ENCODE peak calls at places on chromosomes 5 and 9, in ten cellular contexts. J is RWPE2, F is tibial artery, K is A673, D is ovary, Y is uterus, V is SJCRH30, L is IMR-90, U is neural progenitor cell, C is right atrium auricular region. P is an unnamed sample. For H3K4me1, the result is how much of the 10 kb centered on the place peaks cover.

GRCh38 chr5:138784590-138784989 is 31.4 kb downstream of the CTNNA1 start:
- DNase-seq in K (no peak), F (no peak), J (no peak), C (no peak), D (no peak), L (peak), V (no peak), U (no peak), Y (no peak), P (no peak)

GRCh38 chr5:103211858-103212500 is 46.6 kb upstream of the MACIR start:
- DNase-seq in D (no peak), C (no peak), V (no peak), L (no peak), F (no peak), Y (no peak), K (peak), U (no peak), J (no peak), P (no peak)

GRCh38 chr9:133421615-133422542 is at the start of gene ADAMTS13:
- DNase-seq in U (peak), L (peak), Y (no peak), C (no peak), K (no peak), F (no peak), D (no peak), V (no peak), J (no peak), P (no peak)

GRCh38 chr5:87388129-87388528 is 24.6 kb downstream of the CCNH start:
- DNase-seq in F (no peak), D (no peak), V (no peak), J (no peak), U (no peak), C (no peak), L (no peak), Y (no peak), K (no peak), P (no peak)

GRCh38 chr5:16593630-16594029 is 23.2 kb downstream of the RETREG1 start:
- DNase-seq in J (no peak), V (no peak), Y (no peak), D (no peak), K (no peak), F (no peak), L (no peak), C (no peak), U (no peak), P (no peak)

GRCh38 chr5:154753792-154754191 is 1.4 kb upstream of the LARP1 start:
- DNase-seq in D (peak), F (peak), V (peak), U (peak), J (no peak), Y (peak), C (peak), K (no peak), L (peak), P (peak)

GRCh38 chr5:94575196-94575595 is 43.2 kb downstream of the KIAA0825 start:
- DNase-seq in L (no peak), F (no peak), D (no peak), U (no peak), Y (no peak), V (no peak), K (no peak), C (no peak), J (no peak), P (no peak)

GRCh38 chr5:74885170-74885569 is 19.0 kb upstream of the FAM169A start:
- DNase-seq in C (no peak), J (no peak), F (no peak), K (no peak), L (no peak), U (no peak), V (no peak), D (no peak), Y (no peak), P (no peak)

GRCh38 chr9:70981312-70981711 is 140.1 kb downstream of the TRPM3 start:
- DNase-seq in J (no peak), Y (no peak), V (no peak), U (no peak), C (no peak), D (no peak), K (no peak), L (no peak), F (no peak), P (no peak)

GRCh38 chr5:7615566-7616061 is 219.7 kb downstream of the ADCY2 start:
- DNase-seq in Y (no peak), K (no peak), F (no peak), L (no peak), C (no peak), J (no peak), U (no peak), D (no peak), V (no peak), P (no peak)

GRCh38 chr5:71830626-71831539 is 111.8 kb downstream of the CARTPT start:
- DNase-seq in K (peak), F (peak), J (no peak), U (no peak), D (peak), L (peak), C (peak), V (peak), Y (peak), P (peak)

GRCh38 chr9:128191406-128192046 is at the start of gene CIZ1:
- DNase-seq in U (peak), J (no peak), C (peak), V (peak), L (peak), D (peak), K (peak), Y (peak), F (peak), P (peak)

GRCh38 chr9:122213589-122214413 is 15.0 kb downstream of the LHX6 start:
- DNase-seq in U (peak), J (peak), D (peak), Y (no peak), F (no peak), C (no peak), L (no peak), V (peak), K (peak), P (no peak)

GRCh38 chr9:38141751-38142150 is 72.7 kb upstream of the SHB start:
- DNase-seq in U (no peak), D (no peak), F (no peak), J (no peak), C (no peak), Y (no peak), L (peak), K (peak), V (no peak), P (no peak)

GRCh38 chr9:98191615-98192502 is 578 bp downstream of the CORO2A start:
- DNase-seq in J (no peak), K (peak), D (no peak), L (no peak), Y (no peak), U (peak), F (no peak), C (no peak), V (no peak), P (no peak)

GRCh38 chr5:17105744-17106450 is 111.5 kb upstream of the BASP1 start:
- DNase-seq in K (no peak), U (no peak), V (no peak), L (peak), C (no peak), Y (no peak), F (peak), J (no peak), D (no peak), P (peak)

GRCh38 chr5:6730407-6730806 is 17.2 kb downstream of the TENT4A start:
- DNase-seq in C (no peak), F (no peak), J (peak), Y (no peak), K (no peak), L (no peak), V (no peak), D (no peak), U (no peak), P (no peak)

GRCh38 chr9:129054163-129054851 is 17.9 kb downstream of the MIGA2 start:
- DNase-seq in J (no peak), U (no peak), Y (no peak), K (no peak), F (no peak), C (no peak), V (no peak), L (peak), D (no peak), P (no peak)

GRCh38 chr9:93952119-93952783 is 2.9 kb downstream of the BARX1 start:
- DNase-seq in J (no peak), V (no peak), U (peak), F (no peak), K (no peak), Y (no peak), L (no peak), C (no peak), D (no peak), P (no peak)

GRCh38 chr9:4303002-4303401 is 3.1 kb upstream of the GLIS3 start:
- DNase-seq in K (peak), J (no peak), V (no peak), Y (no peak), D (no peak), U (no peak), F (no peak), L (peak), C (no peak), P (no peak)

GRCh38 chr9:121888438-121888775 is 204.7 kb downstream of the TTLL11 start:
- DNase-seq in Y (no peak), K (peak), V (no peak), C (peak), U (no peak), F (peak), D (peak), J (no peak), L (peak), P (no peak)

GRCh38 chr9:16718952-16719351 is 151.5 kb downstream of the BNC2 start:
- DNase-seq in F (no peak), C (no peak), K (no peak), V (no peak), Y (no peak), D (no peak), L (peak), U (no peak), J (no peak), P (no peak)

GRCh38 chr9:87569008-87569908 is 71.6 kb downstream of the DAPK1 start:
- DNase-seq in Y (no peak), J (no peak), D (peak), K (peak), F (no peak), U (peak), C (no peak), V (no peak), L (no peak), P (no peak)

GRCh38 chr5:132381614-132382013 is 12.1 kb downstream of the SLC22A5 start:
- DNase-seq in Y (no peak), L (no peak), K (no peak), J (no peak), F (no peak), U (no peak), D (no peak), C (no peak), V (no peak), P (no peak)

GRCh38 chr5:71903826-71904225 is 184.8 kb downstream of the CARTPT start:
- DNase-seq in F (no peak), C (no peak), L (no peak), V (no peak), U (no peak), J (no peak), Y (no peak), K (no peak), D (no peak), P (no peak)

GRCh38 chr5:134873494-134873893 is 677 bp upstream of the TXNDC15 start:
- DNase-seq in V (no peak), J (no peak), D (no peak), U (peak), C (no peak), Y (no peak), F (no peak), L (no peak), K (peak), P (no peak)

GRCh38 chr9:86549434-86549833 is 195.2 kb upstream of the TUT7 start:
- DNase-seq in J (no peak), V (peak), L (peak), F (no peak), U (no peak), C (no peak), D (no peak), K (peak), Y (no peak), P (no peak)

GRCh38 chr5:150507283-150508020 is 479 bp upstream of the NDST1 start:
- DNase-seq in J (no peak), L (no peak), U (no peak), Y (no peak), D (no peak), F (no peak), K (no peak), C (no peak), V (no peak), P (no peak)

GRCh38 chr9:806285-807156 is 35.0 kb upstream of the DMRT1 start:
- DNase-seq in U (peak), D (no peak), Y (no peak), K (peak), F (no peak), C (no peak), L (peak), J (no peak), V (no peak), P (no peak)

GRCh38 chr9:12604154-12604825 is 88.9 kb upstream of the TYRP1 start:
- DNase-seq in J (no peak), L (no peak), Y (no peak), F (no peak), U (no peak), D (no peak), K (peak), V (peak), C (no peak), P (no peak)

GRCh38 chr5:132215329-132215728 is 12.3 kb downstream of the P4HA2 start:
- DNase-seq in J (peak), C (peak), V (peak), F (peak), D (peak), Y (peak), K (no peak), L (peak), U (no peak), P (peak)

GRCh38 chr5:168291281-168291960 is at the start of gene WWC1:
- DNase-seq in U (peak), D (no peak), K (peak), Y (no peak), V (no peak), F (no peak), J (peak), C (no peak), L (peak), P (no peak)

GRCh38 chr5:95959964-95960801 is 1.5 kb downstream of the ELL2 start:
- DNase-seq in Y (no peak), J (no peak), U (peak), V (no peak), C (no peak), F (peak), D (no peak), L (peak), K (peak), P (no peak)

GRCh38 chr9:19464764-19465570 is 56.2 kb downstream of the ACER2 start:
- DNase-seq in Y (peak), V (no peak), K (peak), L (peak), J (peak), U (peak), F (peak), D (peak), C (peak), P (peak)

GRCh38 chr5:61632064-61632463 is 300.0 kb downstream of the ZSWIM6 start:
- DNase-seq in F (no peak), L (no peak), C (no peak), D (no peak), K (no peak), U (no peak), V (no peak), J (no peak), Y (no peak), P (no peak)

GRCh38 chr9:132319421-132320110 is 35.2 kb downstream of the SETX start:
- DNase-seq in C (no peak), V (no peak), F (no peak), J (no peak), U (peak), L (no peak), Y (no peak), D (no peak), K (peak), P (no peak)

GRCh38 chr9:125749951-125750655 is 2.9 kb downstream of the PBX3 start:
- DNase-seq in C (no peak), F (no peak), D (no peak), V (no peak), U (no peak), L (peak), Y (no peak), K (no peak), J (no peak), P (no peak)

GRCh38 chr5:63961125-63961597 is 1.1 kb downstream of the HTR1A start:
- DNase-seq in Y (no peak), J (no peak), V (no peak), C (no peak), U (no peak), F (no peak), L (no peak), K (no peak), D (no peak), P (no peak)

GRCh38 chr9:136156216-136157120 is 37.8 kb upstream of the TMEM250 start:
- DNase-seq in V (no peak), F (no peak), U (no peak), D (no peak), K (no peak), Y (no peak), C (no peak), J (no peak), L (no peak), P (no peak)

GRCh38 chr9:89048611-89049010 is 57.3 kb downstream of the S1PR3 start:
- DNase-seq in F (no peak), L (no peak), V (no peak), D (no peak), Y (no peak), J (no peak), C (peak), U (peak), K (peak), P (no peak)

DNA sequence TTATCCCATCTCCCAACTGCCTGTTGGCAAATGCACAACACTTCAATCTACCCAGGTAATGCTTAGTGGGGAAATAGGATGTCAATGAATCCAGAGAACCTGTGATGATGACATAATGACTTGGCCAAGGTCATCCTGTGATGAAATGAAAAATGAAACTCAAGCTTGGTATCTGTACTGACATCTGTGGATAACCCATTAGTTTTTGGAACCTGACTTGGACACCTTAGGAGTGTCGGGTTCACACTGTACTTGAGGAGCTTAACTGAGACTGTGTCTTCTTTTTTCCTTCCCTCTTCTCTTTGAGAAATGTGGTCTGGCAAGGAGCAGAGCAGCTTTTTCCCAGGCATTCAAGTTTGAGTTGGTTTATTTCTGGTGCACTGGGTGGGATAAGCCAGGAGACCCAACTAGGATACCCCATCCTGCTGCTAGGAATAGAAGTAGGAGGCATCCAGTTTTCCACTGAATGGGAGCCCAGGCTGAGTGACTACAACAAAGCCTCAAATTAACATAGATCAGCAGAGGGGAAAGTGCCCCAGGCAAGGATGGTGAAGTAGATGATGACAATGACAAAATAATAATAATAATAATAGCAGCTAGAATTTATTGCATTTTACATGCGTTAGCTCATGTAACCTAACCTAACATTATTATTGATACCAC is 72.1 kb downstream of the ADRB2 start:
- DNase-seq in J (no peak), F (no peak), V (no peak), U (no peak), K (no peak), D (no peak), Y (no peak), L (no peak), C (no peak), P (no peak)
- H3K4me1 ChIP-seq in J (under half), F (under half), V (under half), U (under half), K (under half), D (under half), Y (under half), L (under half), C (under half), P (under half)

GRCh38 chr9:115204827-115205506 is 87.0 kb upstream of the TNC start:
- DNase-seq in F (no peak), V (no peak), K (no peak), U (no peak), C (no peak), L (peak), J (no peak), D (no peak), Y (no peak), P (no peak)
- H3K27ac ChIP-seq in F (no peak), V (no peak), K (no peak), U (no peak), C (no peak), L (peak), J (peak), D (no peak), Y (peak), P (no peak)

GRCh38 chr5:107403561-107403960 is 267.2 kb downstream of the EFNA5 start:
- DNase-seq in V (no peak), K (no peak), L (no peak), D (no peak), Y (no peak), J (no peak), F (no peak), C (no peak), U (no peak), P (no peak)

GRCh38 chr5:107408564-107408963 is 262.2 kb downstream of the EFNA5 start:
- DNase-seq in C (no peak), L (no peak), J (no peak), V (no peak), D (no peak), K (no peak), F (no peak), Y (no peak), U (no peak), P (no peak)

GRCh38 chr5:107402881-107403280 is 267.9 kb downstream of the EFNA5 start:
- DNase-seq in K (peak), U (no peak), V (peak), L (no peak), D (no peak), J (no peak), Y (no peak), C (no peak), F (no peak), P (no peak)

GRCh38 chr5:107401470-107402085 is 269.2 kb downstream of the EFNA5 start:
- DNase-seq in D (no peak), Y (no peak), U (no peak), F (no peak), V (peak), J (no peak), K (no peak), C (no peak), L (no peak), P (no peak)

DNA sequence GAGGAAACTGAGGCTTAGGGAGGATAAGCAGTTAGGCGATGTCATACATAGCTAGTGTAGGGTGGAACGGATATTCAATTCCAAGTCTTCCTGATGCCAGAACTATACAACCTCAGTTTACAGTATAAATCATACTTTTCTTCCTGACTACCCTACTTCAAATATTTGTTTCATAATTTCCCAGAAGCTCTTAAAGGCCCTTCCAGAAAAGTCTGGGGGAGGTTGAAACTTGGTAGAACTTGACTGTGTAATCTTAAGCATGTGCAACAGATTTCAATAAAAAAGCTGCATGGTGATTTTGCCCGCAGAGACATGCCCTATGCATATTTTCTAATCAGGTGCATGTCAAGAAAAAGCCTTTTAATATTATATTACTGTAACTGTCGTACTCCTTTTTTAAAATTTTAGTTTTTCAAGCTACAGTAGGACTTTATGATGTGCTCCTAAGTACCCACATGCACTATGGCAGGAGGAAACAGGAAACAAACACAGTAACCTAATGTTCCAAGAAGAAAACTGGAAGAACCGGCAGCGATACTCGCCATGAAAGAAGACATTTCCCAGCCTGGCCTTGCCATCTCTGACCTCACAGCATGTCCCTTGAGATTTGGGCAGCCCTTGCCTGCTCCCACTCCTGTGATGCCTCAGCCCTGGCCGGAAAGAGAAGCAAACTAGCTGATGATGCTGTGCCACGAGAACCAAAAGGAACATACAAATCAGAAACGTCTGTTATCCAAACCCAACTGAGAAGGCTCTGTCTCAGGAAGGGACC is 266.0 kb downstream of the EFNA5 start:
- DNase-seq in F (no peak), U (no peak), Y (no peak), C (no peak), K (no peak), V (no peak), J (no peak), L (no peak), D (no peak), P (no peak)
- H3K4me3 ChIP-seq in F (no peak), U (no peak), Y (no peak), C (no peak), K (no peak), V (no peak), J (no peak), L (no peak), D (no peak), P (no peak)

GRCh38 chr9:92499701-92500100 is 17.4 kb upstream of the ASPN start:
- DNase-seq in L (peak), F (no peak), U (no peak), V (no peak), C (no peak), Y (no peak), K (no peak), J (no peak), D (no peak), P (no peak)

GRCh38 chr9:92501671-92502393 is 19.5 kb upstream of the ASPN start:
- DNase-seq in Y (peak), L (peak), U (peak), C (peak), F (peak), D (peak), K (peak), V (peak), J (no peak), P (peak)

GRCh38 chr9:92504881-92505280 is 22.6 kb upstream of the ASPN start:
- DNase-seq in C (no peak), K (no peak), V (no peak), F (no peak), U (no peak), Y (no peak), L (peak), D (no peak), J (no peak), P (no peak)

GRCh38 chr9:92496401-92496800 is 14.1 kb upstream of the ASPN start:
- DNase-seq in F (no peak), U (no peak), D (no peak), V (no peak), C (no peak), K (no peak), Y (no peak), L (peak), J (no peak), P (no peak)

GRCh38 chr9:92500725-92501124 is 18.4 kb upstream of the ASPN start:
- DNase-seq in Y (no peak), V (no peak), J (no peak), C (no peak), F (no peak), U (no peak), D (no peak), K (no peak), L (no peak), P (no peak)
- H3K4me1 ChIP-seq in Y (under half), V (under half), J (under half), C (under half), F (half or more), U (under half), D (under half), K (under half), L (under half), P (under half)